ENCODE peak calls at places on chromosomes 1 and 21, in seven cellular contexts. Q, X, V, G, T, P and A are unnamed samples.
A peak's percentile ranks its signal among the peaks of the same experiment; 100 is the strongest.

GRCh38 chr1:109617291-109617801 is 2.1 kb downstream of the GNAT2 start:
- DNase-seq in Q (peak; percentile 44), X (no peak), V (no peak), G (no peak), T (no peak), P (no peak), A (no peak)

GRCh38 chr1:108961752-108962486 is 1.4 kb downstream of the CLCC1 start:
- DNase-seq in Q (no peak), X (no peak), V (no peak), G (no peak), T (no peak), P (no peak), A (no peak)

GRCh38 chr1:65572701-65573421 is 152.4 kb downstream of the LEPR start:
- DNase-seq in Q (no peak), X (peak; percentile 59), V (no peak), G (no peak), T (no peak), P (no peak), A (no peak)

GRCh38 chr1:219810451-219810850 is 117.9 kb downstream of the SLC30A10 start:
- DNase-seq in Q (no peak), X (no peak), V (no peak), G (no peak), T (no peak), P (no peak), A (no peak)

GRCh38 chr1:112744019-112744578 is 29.0 kb upstream of the PPM1J start:
- DNase-seq in Q (no peak), X (peak; percentile 60), V (peak; percentile 46), G (no peak), T (peak; percentile 51), P (no peak), A (peak; percentile 7)

GRCh38 chr1:175129997-175130648 is 62.5 kb downstream of the KIAA0040 start:
- DNase-seq in Q (no peak), X (no peak), V (peak; percentile 17), G (no peak), T (no peak), P (no peak), A (no peak)

GRCh38 chr1:220884109-220884980 is 5.1 kb downstream of the HLX start:
- DNase-seq in Q (no peak), X (peak; percentile 83), V (peak; percentile 71), G (no peak), T (no peak), P (no peak), A (no peak)

GRCh38 chr1:67860776-67861175 is 27.5 kb upstream of the GNG12 start:
- DNase-seq in Q (no peak), X (no peak), V (no peak), G (no peak), T (no peak), P (no peak), A (no peak)

GRCh38 chr1:8340456-8340855 is 22.5 kb downstream of the SLC45A1 start:
- DNase-seq in Q (no peak), X (no peak), V (no peak), G (no peak), T (no peak), P (no peak), A (no peak)

GRCh38 chr1:171817511-171818265 is 23.6 kb upstream of the DNM3 start:
- DNase-seq in Q (peak; percentile 57), X (no peak), V (no peak), G (peak; percentile 11), T (no peak), P (no peak), A (peak; percentile 70)

GRCh38 chr1:220876511-220877347 is 2.5 kb upstream of the HLX start:
- DNase-seq in Q (no peak), X (peak; percentile 63), V (peak; percentile 65), G (peak; percentile 16), T (no peak), P (no peak), A (no peak)

GRCh38 chr1:238319957-238320356 is 429.2 kb upstream of the ZP4 start:
- DNase-seq in Q (no peak), X (no peak), V (no peak), G (no peak), T (no peak), P (no peak), A (no peak)

GRCh38 chr1:28507247-28507645 is 1.4 kb downstream of the RCC1 start:
- DNase-seq in Q (no peak), X (no peak), V (no peak), G (no peak), T (no peak), P (no peak), A (peak; percentile 12)

GRCh38 chr1:65629788-65630187 is 162.9 kb upstream of the PDE4B start:
- DNase-seq in Q (no peak), X (no peak), V (no peak), G (no peak), T (no peak), P (no peak), A (no peak)

GRCh38 chr1:3019007-3019515 is 2.2 kb upstream of the ACTRT2 start:
- DNase-seq in Q (no peak), X (no peak), V (no peak), G (no peak), T (peak; percentile 36), P (no peak), A (no peak)

GRCh38 chr1:115348636-115349035 is 10.6 kb upstream of the NGF start:
- DNase-seq in Q (no peak), X (no peak), V (no peak), G (no peak), T (no peak), P (no peak), A (no peak)

GRCh38 chr1:171468120-171468790 is 17.1 kb upstream of the PRRC2C start:
- DNase-seq in Q (peak; percentile 37), X (no peak), V (no peak), G (peak; percentile 29), T (no peak), P (no peak), A (no peak)

GRCh38 chr1:173476197-173476663 is 905 bp upstream of the PRDX6 start:
- DNase-seq in Q (no peak), X (no peak), V (no peak), G (no peak), T (no peak), P (no peak), A (peak; percentile 44)

GRCh38 chr1:22555386-22555656 is 8.0 kb upstream of the EPHA8 start:
- DNase-seq in Q (no peak), X (no peak), V (no peak), G (no peak), T (no peak), P (no peak), A (no peak)

GRCh38 chr1:241627453-241628329 is 12.5 kb downstream of the CHML start:
- DNase-seq in Q (peak; percentile 47), X (no peak), V (peak; percentile 46), G (peak; percentile 49), T (no peak), P (no peak), A (peak; percentile 59)

GRCh38 chr21:29189358-29189757 is 58.9 kb downstream of the MAP3K7CL start:
- DNase-seq in Q (no peak), X (no peak), V (no peak), G (no peak), T (no peak), P (no peak), A (no peak)

GRCh38 chr1:202807367-202807925 is 775 bp downstream of the KDM5B start:
- DNase-seq in Q (no peak), X (peak; percentile 44), V (peak; percentile 15), G (peak; percentile 88), T (peak; percentile 60), P (no peak), A (peak; percentile 64)

GRCh38 chr1:82920418-82921248 is 1078.3 kb downstream of the TTLL7 start:
- DNase-seq in Q (no peak), X (no peak), V (no peak), G (no peak), T (no peak), P (no peak), A (no peak)

GRCh38 chr1:208252126-208252853 is 8.1 kb upstream of the PLXNA2 start:
- DNase-seq in Q (no peak), X (no peak), V (no peak), G (no peak), T (no peak), P (no peak), A (no peak)

GRCh38 chr1:79005945-79006344 is 585 bp downstream of the ADGRL4 start:
- DNase-seq in Q (no peak), X (no peak), V (no peak), G (no peak), T (no peak), P (no peak), A (no peak)

GRCh38 chr1:145891143-145891542 is 5.5 kb upstream of the ANKRD35 start:
- DNase-seq in Q (no peak), X (no peak), V (no peak), G (no peak), T (no peak), P (no peak), A (no peak)

DNA sequence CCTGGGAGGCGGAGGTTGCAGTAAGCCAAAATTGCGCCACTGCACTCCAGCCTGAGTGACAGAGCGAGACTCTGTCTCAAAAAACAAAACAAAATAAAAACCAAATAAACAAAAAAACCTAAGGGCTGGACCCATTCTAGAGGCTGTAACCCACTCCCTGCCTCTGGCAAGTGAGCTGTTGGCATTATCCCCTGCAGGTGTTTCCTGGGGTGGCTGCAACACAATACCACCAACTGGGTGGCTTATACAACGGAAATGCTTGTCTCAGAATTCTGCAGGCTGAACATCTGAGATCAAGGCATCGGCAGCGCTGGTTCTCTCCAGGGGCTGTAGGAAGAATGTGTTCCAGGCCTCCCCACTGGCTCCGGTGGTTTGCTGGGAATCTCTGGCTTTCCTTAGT is 15.2 kb downstream of the LRRC38 start:
- DNase-seq in Q (no peak), X (no peak), V (peak; percentile 17), G (no peak), T (no peak), P (no peak), A (no peak)
- TF ChIP-seq CTCF in Q (no peak), X (no peak), V (no peak), G (no peak), T (no peak), P (no peak), A (no peak)

GRCh38 chr1:92038695-92039346 is 9.0 kb downstream of the EPHX4 start:
- DNase-seq in Q (no peak), X (no peak), V (no peak), G (no peak), T (no peak), P (no peak), A (no peak)

GRCh38 chr1:92037400-92037799 is 7.6 kb downstream of the EPHX4 start:
- DNase-seq in Q (no peak), X (no peak), V (no peak), G (no peak), T (no peak), P (no peak), A (no peak)

GRCh38 chr1:92043621-92044020 is 13.8 kb downstream of the EPHX4 start:
- DNase-seq in Q (no peak), X (no peak), V (no peak), G (no peak), T (no peak), P (no peak), A (no peak)

GRCh38 chr1:92040971-92041370 is 11.2 kb downstream of the EPHX4 start:
- DNase-seq in Q (no peak), X (no peak), V (no peak), G (no peak), T (no peak), P (no peak), A (no peak)
- TF ChIP-seq CTCF in Q (no peak), X (peak; percentile 19), V (no peak), G (no peak), T (no peak), P (no peak), A (no peak)

GRCh38 chr1:93846929-93847810 is 31.8 kb downstream of the DNTTIP2 start:
- DNase-seq in Q (peak; percentile 81), X (peak; percentile 80), V (peak; percentile 83), G (peak; percentile 89), T (peak; percentile 93), P (peak; percentile 74), A (peak; percentile 92)
- TF ChIP-seq CTCF in Q (no peak), X (no peak), V (no peak), G (no peak), T (no peak), P (peak; percentile 46), A (no peak)

GRCh38 chr1:17507916-17508315 is 31.6 kb upstream of the ARHGEF10L start:
- DNase-seq in Q (no peak), X (no peak), V (peak; percentile 29), G (no peak), T (no peak), P (no peak), A (no peak)
- TF ChIP-seq CTCF in Q (peak; percentile 57), X (no peak), V (peak; percentile 39), G (no peak), T (peak; percentile 39), P (no peak), A (no peak)